ENCODE peak calls at places on chromosomes 2 and 18, in nine cellular contexts. B, R, A, I, C, Q, D, U and J are unnamed samples.

GRCh38 chr2:74497777-74498499 is 1.5 kb downstream of the LBX2 start:
- DNase-seq in B (peak), A (no peak), I (peak), C (no peak), D (peak), R (no peak), Q (no peak), U (no peak), J (peak)

GRCh38 chr18:57534535-57534934 is 52.0 kb downstream of the FECH start:
- DNase-seq in C (no peak), I (no peak), A (no peak), R (no peak), B (no peak), Q (no peak), D (no peak), U (no peak), J (no peak)

GRCh38 chr18:79971986-79972385 is 7.5 kb downstream of the HSBP1L1 start:
- DNase-seq in A (no peak), B (no peak), U (no peak), C (no peak), R (no peak), Q (no peak), I (no peak), D (no peak), J (no peak)

GRCh38 chr2:217822296-217823252 is 180.2 kb downstream of the TNS1 start:
- DNase-seq in U (no peak), D (no peak), R (peak), C (no peak), Q (no peak), B (no peak), I (no peak), A (peak), J (no peak)

GRCh38 chr18:8208716-8209115 is 400.5 kb upstream of the RAB12 start:
- DNase-seq in C (no peak), A (no peak), B (no peak), I (no peak), U (no peak), R (no peak), D (no peak), Q (no peak), J (no peak)

GRCh38 chr2:197705912-197706838 is 1.0 kb downstream of the MARS2 start:
- DNase-seq in B (no peak), U (no peak), A (peak), R (peak), I (peak), D (peak), C (no peak), Q (peak), J (peak)

GRCh38 chr2:43218550-43219382 is 7.6 kb downstream of the ZFP36L2 start:
- DNase-seq in C (peak), R (peak), I (no peak), Q (peak), D (peak), B (no peak), A (peak), U (peak), J (no peak)

GRCh38 chr2:203579131-203579643 is 44.1 kb upstream of the RAPH1 start:
- DNase-seq in D (no peak), R (no peak), U (no peak), C (no peak), I (no peak), Q (no peak), A (peak), B (no peak), J (no peak)

GRCh38 chr18:31555971-31556747 is 35.5 kb upstream of the TTR start:
- DNase-seq in C (no peak), A (peak), Q (peak), R (peak), I (peak), D (peak), B (peak), U (no peak), J (no peak)

GRCh38 chr2:100013892-100014677 is 128.3 kb downstream of the AFF3 start:
- DNase-seq in I (no peak), C (no peak), D (no peak), B (peak), A (peak), U (peak), R (no peak), Q (no peak), J (peak)

GRCh38 chr2:96245609-96246390 is 20.0 kb downstream of the TMEM127 start:
- DNase-seq in R (no peak), A (no peak), Q (peak), U (no peak), C (no peak), B (no peak), I (no peak), D (no peak), J (no peak)

GRCh38 chr2:135744761-135745314 is 3.2 kb downstream of the UBXN4 start:
- DNase-seq in C (no peak), R (peak), Q (peak), I (no peak), A (peak), D (peak), U (no peak), B (peak), J (peak)

GRCh38 chr18:13447621-13448020 is 229.1 kb downstream of the LDLRAD4 start:
- DNase-seq in A (no peak), R (no peak), Q (no peak), U (peak), D (no peak), I (peak), C (no peak), B (no peak), J (peak)

DNA sequence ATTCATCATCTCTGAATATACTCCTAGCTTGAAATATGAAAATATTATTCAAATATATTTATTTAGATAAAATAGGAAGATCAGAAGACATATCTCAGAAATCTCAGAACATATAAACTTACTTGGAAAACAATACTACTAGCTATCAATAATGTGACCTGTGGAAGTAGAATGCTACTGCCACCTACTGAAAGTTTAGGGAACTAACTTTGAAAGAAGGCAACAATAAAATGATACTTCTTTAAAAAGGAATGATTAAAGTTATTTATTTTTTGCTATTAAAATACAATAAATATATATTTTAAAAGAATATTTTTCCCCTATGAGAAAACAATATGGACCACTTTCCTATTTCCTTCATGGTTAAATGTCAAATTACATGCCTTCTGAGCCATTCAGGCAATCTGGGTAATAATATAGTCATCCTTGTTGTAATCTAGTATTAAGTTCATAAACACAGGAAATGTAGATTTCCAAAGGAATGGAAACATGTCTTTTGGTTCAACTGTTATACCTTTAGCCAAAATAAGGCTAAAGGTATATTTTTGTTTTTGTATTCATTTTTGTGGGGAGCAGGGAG is 26.0 kb downstream of the ACADL start:
- DNase-seq in U (no peak), I (no peak), R (no peak), A (peak), B (no peak), Q (peak), C (no peak), D (peak), J (no peak)
- TF ChIP-seq CTCF in U (peak), I (peak), R (peak), A (peak), B (peak), Q (peak), C (peak), D (peak), J (peak)

GRCh38 chr18:70450658-70451253 is 161.9 kb downstream of the SOCS6 start:
- DNase-seq in I (no peak), U (no peak), D (no peak), R (no peak), A (no peak), B (no peak), Q (no peak), C (no peak), J (no peak)
- TF ChIP-seq CTCF in I (peak), U (no peak), D (peak), R (peak), A (peak), B (peak), Q (peak), C (no peak), J (peak)

GRCh38 chr2:223856584-223856983 is 19.2 kb upstream of the AP1S3 start:
- DNase-seq in A (peak), C (no peak), R (no peak), U (no peak), I (no peak), B (no peak), Q (no peak), D (no peak), J (no peak)

GRCh38 chr2:223865124-223865523 is 27.7 kb upstream of the AP1S3 start:
- DNase-seq in R (no peak), U (no peak), D (no peak), A (no peak), B (no peak), I (no peak), Q (peak), C (no peak), J (no peak)

GRCh38 chr2:223865907-223866508 is 28.6 kb upstream of the AP1S3 start:
- DNase-seq in C (no peak), D (no peak), A (no peak), B (no peak), I (no peak), U (no peak), R (no peak), Q (peak), J (no peak)

GRCh38 chr2:223859070-223859469 is 21.7 kb upstream of the AP1S3 start:
- DNase-seq in B (no peak), C (no peak), U (no peak), R (no peak), I (no peak), Q (no peak), A (no peak), D (no peak), J (no peak)

DNA sequence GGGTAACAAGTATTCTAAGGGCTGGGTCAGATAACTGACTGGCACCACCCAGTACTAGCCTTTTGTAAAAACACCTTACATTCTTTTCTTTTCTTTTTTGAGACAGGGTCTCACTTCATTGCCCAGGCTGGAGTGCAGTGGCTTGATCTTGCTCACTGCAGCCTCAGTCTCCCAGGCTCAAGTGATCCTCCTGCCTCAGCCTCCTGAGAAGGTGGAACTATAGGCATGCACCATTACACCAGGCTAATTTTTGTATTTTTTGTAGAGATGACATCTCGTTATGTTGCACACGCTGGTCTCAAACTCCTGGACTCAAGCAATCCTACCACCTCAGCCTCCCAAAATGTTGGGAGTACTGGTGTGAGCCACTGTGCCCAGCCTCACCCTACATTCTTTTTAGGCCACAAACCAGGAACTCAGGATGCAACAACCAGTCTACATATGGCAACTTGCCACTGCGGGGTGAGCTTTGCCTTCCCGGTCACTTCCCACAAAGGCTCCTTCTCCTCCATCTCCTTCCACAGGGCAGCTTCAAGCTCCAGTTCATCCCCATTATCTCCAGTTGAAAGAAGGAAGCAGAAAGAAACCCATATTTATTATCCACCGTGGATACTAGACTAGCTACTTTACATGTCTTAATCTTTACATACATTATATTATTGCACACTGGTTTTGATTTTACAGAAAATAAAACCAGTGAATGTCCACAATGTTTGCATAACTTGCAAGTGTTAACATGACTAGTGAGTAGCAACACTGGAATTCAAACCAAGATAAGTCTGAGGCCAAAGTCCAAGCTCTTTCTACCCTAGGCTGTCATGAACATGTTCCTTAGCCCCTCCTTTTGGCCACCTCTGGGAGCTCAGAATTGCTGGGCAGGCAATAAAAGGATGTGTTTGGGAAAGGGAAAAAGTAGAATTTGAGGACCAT is 23.7 kb upstream of the AP1S3 start:
- DNase-seq in Q (no peak), I (no peak), D (no peak), B (no peak), C (no peak), U (no peak), A (peak), R (no peak), J (no peak)
- TF ChIP-seq CTCF in Q (no peak), I (no peak), D (no peak), B (no peak), C (no peak), U (no peak), A (no peak), R (no peak), J (no peak)

GRCh38 chr2:160700415-160700814 is 206.8 kb upstream of the RBMS1 start:
- DNase-seq in U (no peak), Q (no peak), C (no peak), R (no peak), A (no peak), D (no peak), I (no peak), B (no peak), J (no peak)
- TF ChIP-seq CTCF in U (no peak), Q (no peak), C (no peak), R (no peak), A (no peak), D (no peak), I (no peak), B (no peak), J (no peak)

GRCh38 chr18:48945953-48946217 is 4.9 kb downstream of the SMAD7 start:
- DNase-seq in C (no peak), D (peak), Q (no peak), R (no peak), I (no peak), B (no peak), A (no peak), U (no peak), J (no peak)
- TF ChIP-seq CTCF in C (no peak), D (no peak), Q (no peak), R (no peak), I (no peak), B (no peak), A (no peak), U (no peak), J (no peak)

GRCh38 chr2:201116959-201117734 is 1.2 kb downstream of the CFLAR start:
- DNase-seq in I (no peak), U (peak), R (peak), C (no peak), D (peak), Q (peak), B (no peak), A (peak), J (peak)
- TF ChIP-seq CTCF in I (no peak), U (peak), R (no peak), C (peak), D (peak), Q (peak), B (no peak), A (peak), J (no peak)

DNA sequence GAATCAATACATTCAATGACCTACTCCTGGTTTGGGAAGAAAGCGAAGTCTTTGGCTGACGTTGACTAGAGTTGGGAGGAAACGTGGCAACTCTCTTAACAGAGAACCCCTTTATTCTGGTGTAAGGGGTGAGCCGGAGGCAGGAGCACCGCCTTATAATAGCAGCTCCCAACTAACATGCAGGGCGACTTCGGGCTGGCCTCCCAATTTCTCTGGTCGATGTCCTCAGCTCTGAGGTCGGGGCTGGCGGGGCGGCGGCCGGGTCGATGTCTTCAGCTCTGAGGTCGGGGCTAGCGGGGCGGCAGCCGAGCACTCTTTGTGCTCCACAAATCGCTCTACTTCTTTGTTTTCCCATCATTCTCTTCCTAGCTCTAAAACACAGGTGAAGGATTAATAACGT is 64.1 kb downstream of the ACKR3 start:
- DNase-seq in U (peak), D (no peak), A (no peak), Q (no peak), I (peak), B (no peak), R (no peak), C (no peak), J (no peak)
- TF ChIP-seq CTCF in U (no peak), D (no peak), A (no peak), Q (no peak), I (no peak), B (no peak), R (no peak), C (no peak), J (no peak)

DNA sequence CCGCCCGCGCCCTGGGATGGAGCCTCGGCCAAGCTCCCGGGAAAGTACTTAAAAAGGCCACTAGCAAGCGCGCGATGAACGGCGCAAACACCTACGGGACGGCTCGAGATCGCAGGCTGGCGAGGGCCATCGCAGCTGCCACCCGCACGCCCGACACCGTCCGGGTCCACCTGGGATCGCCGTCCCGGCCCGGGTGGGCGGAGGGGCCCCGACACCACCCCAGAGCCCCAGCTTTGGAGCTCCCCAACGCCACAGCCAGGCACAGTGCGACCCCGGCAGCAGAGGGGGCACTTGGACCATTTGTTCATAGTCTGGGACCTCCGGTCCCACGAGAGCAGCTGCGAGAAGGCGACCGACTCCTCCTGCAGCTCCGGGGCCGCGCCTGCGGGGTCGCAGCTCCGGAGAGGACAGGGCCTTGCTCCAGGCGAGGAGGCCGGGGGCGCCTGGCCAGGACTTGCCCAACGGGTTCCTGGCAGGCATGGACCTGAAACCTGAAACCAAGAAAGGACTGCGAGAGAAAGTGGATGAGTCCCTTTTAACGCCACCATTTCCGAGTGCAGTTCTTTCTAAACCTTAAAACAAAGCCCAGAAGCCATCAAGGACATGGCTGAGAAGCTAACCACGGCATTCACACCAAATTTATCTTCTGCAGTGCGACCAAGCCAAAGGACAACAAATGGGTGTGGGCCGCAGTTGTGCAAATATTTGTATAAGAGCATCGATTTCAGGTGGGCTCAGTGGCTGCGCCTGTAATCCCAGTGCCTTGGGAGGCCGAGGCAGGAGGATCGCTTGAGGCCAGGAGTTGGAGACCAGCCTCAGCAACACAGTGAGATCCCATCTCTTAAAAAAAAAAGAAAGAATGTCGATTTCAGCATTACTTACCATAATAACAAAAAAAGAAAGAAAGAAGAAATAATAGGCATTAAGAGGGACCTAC is 54.0 kb upstream of the IMP4 start:
- DNase-seq in Q (no peak), U (no peak), I (no peak), B (peak), C (no peak), D (no peak), A (no peak), R (no peak), J (no peak)
- TF ChIP-seq CTCF in Q (no peak), U (no peak), I (no peak), B (no peak), C (no peak), D (no peak), A (no peak), R (no peak), J (no peak)

GRCh38 chr2:210170442-210171303 is 536 bp downstream of the KANSL1L start:
- DNase-seq in A (peak), I (peak), D (peak), R (peak), Q (peak), U (peak), B (peak), C (peak), J (peak)

GRCh38 chr2:210169871-210170441 is 1.3 kb downstream of the KANSL1L start:
- DNase-seq in B (no peak), A (peak), D (peak), R (no peak), Q (no peak), U (no peak), I (no peak), C (no peak), J (no peak)

GRCh38 chr2:210172219-210172575 is 988 bp upstream of the KANSL1L start:
- DNase-seq in C (no peak), A (no peak), U (no peak), R (no peak), D (no peak), Q (no peak), B (no peak), I (no peak), J (no peak)

GRCh38 chr2:210174086-210174485 is 2.9 kb upstream of the KANSL1L start:
- DNase-seq in Q (no peak), A (no peak), I (no peak), D (no peak), C (no peak), R (no peak), U (no peak), B (no peak), J (no peak)

DNA sequence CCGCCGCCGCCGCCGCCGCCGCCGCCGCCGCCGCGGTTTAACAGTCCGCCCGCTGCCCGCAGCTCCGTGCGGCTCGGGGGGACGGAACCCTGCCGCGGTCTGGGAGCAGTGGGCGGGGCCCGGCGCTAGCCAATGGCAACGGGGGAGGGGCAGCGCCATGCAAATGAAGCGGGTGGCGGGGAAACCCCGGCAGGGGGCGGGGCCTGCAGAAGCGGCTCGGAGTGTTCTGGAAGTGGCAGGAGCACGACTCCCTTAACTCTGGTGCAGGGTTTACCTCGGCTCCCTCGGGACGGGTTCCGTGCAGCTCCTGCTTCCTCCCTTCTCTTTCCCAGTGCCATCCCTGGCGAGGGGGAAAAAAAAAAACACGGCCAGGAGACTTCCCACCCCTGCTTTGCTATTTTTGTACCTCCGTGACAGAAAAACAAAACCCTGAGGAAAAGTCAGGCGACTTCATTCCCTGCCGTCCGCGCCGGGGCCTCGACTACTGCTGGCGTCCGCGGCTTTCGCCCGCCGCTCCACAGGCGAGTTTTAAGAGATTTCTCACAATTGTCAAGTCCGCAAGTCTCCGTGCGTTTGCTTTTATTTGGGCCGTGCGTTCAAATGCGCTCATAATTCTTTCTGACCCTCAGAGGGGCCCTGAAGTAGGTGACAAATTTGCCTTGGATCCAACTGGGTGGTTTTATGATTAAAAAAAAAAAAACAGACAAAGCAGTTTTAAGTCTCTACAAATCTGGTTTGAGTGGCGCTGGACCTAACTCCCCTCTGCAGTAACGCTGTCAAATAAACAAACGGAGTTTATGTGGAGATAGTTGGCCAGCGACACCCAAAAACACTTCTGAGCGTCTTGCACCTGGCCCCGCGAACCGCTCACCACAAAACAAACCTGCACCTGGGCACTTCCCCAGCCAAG is at the start of gene KANSL1L:
- DNase-seq in C (peak), U (peak), Q (peak), I (peak), B (peak), R (peak), A (peak), D (peak), J (peak)
- TF ChIP-seq CTCF in C (no peak), U (no peak), Q (peak), I (no peak), B (no peak), R (no peak), A (no peak), D (no peak), J (no peak)